ENCODE peak calls at places on chromosomes 6 and 20, in eight cellular contexts. One of them, this sample, is unnamed.

GRCh38 chr6:34301408-34301807 is 52.6 kb upstream of the SMIM29 start:
- DNase-seq in endothelial cell of umbilical vein: peak; percentile 66
- DNase-seq in right cardiac atrium: peak; percentile 80
- DNase-seq in tibial artery: peak; percentile 49
- DNase-seq in SJSA1: no peak
- DNase-seq in aorta: peak; percentile 91
- DNase-seq in left lung: no peak
- DNase-seq in stomach: no peak
- DNase-seq in this sample: no peak

GRCh38 chr6:82067021-82067420 is 180.5 kb downstream of the IBTK start:
- DNase-seq in endothelial cell of umbilical vein: peak; percentile 73
- DNase-seq in right cardiac atrium: no peak
- DNase-seq in tibial artery: no peak
- DNase-seq in SJSA1: no peak
- DNase-seq in aorta: no peak
- DNase-seq in left lung: no peak
- DNase-seq in stomach: no peak
- DNase-seq in this sample: no peak

GRCh38 chr20:59441860-59442810 is 141.7 kb downstream of the EDN3 start:
- DNase-seq in endothelial cell of umbilical vein: no peak
- DNase-seq in right cardiac atrium: no peak
- DNase-seq in tibial artery: no peak
- DNase-seq in SJSA1: no peak
- DNase-seq in aorta: no peak
- DNase-seq in left lung: no peak
- DNase-seq in stomach: no peak
- DNase-seq in this sample: no peak

GRCh38 chr6:136959471-136959891 is 37.4 kb downstream of the SLC35D3 start:
- DNase-seq in endothelial cell of umbilical vein: no peak
- DNase-seq in right cardiac atrium: peak; percentile 52
- DNase-seq in tibial artery: no peak
- DNase-seq in SJSA1: no peak
- DNase-seq in aorta: no peak
- DNase-seq in left lung: no peak
- DNase-seq in stomach: peak; percentile 34
- DNase-seq in this sample: no peak

GRCh38 chr6:40393641-40394040 is 193.5 kb downstream of the LRFN2 start:
- DNase-seq in endothelial cell of umbilical vein: no peak
- DNase-seq in right cardiac atrium: no peak
- DNase-seq in tibial artery: no peak
- DNase-seq in SJSA1: no peak
- DNase-seq in aorta: no peak
- DNase-seq in left lung: no peak
- DNase-seq in stomach: no peak
- DNase-seq in this sample: no peak

GRCh38 chr6:44495036-44495901 is 107.8 kb downstream of the CDC5L start:
- DNase-seq in endothelial cell of umbilical vein: no peak
- DNase-seq in right cardiac atrium: no peak
- DNase-seq in tibial artery: no peak
- DNase-seq in SJSA1: peak; percentile 35
- DNase-seq in aorta: no peak
- DNase-seq in left lung: no peak
- DNase-seq in stomach: no peak
- DNase-seq in this sample: no peak

GRCh38 chr6:33974030-33974429 is 170.2 kb upstream of the MLN start:
- DNase-seq in endothelial cell of umbilical vein: no peak
- DNase-seq in right cardiac atrium: no peak
- DNase-seq in tibial artery: no peak
- DNase-seq in SJSA1: no peak
- DNase-seq in aorta: no peak
- DNase-seq in left lung: no peak
- DNase-seq in stomach: no peak
- DNase-seq in this sample: peak; percentile 3

GRCh38 chr6:142568857-142569597 is 267.2 kb downstream of the ADGRG6 start:
- DNase-seq in endothelial cell of umbilical vein: peak; percentile 12
- DNase-seq in right cardiac atrium: no peak
- DNase-seq in tibial artery: no peak
- DNase-seq in SJSA1: no peak
- DNase-seq in aorta: no peak
- DNase-seq in left lung: no peak
- DNase-seq in stomach: no peak
- DNase-seq in this sample: no peak

DNA sequence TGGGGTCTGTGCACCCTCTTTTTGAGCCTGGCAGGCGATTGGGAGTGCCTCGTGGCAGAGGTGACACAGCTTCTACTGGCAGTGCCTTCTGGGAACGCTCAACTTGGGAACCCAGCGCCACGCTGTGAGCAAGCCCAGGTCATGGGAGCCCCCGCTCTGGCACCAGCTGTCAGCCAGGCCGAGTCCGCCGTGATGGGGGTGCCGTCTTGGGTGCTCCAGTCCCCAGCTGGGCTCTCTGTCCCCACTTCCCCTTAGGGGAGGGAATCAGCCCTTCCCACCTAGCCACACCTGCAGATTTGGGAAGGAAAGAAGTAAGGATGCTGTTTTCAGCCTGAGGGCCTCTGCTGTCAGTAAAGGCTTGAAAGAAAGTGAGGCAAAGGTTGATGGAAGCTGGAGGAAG is 31.0 kb upstream of the NTSR1 start:
- DNase-seq in endothelial cell of umbilical vein: no peak
- DNase-seq in right cardiac atrium: peak; percentile 50
- DNase-seq in tibial artery: no peak
- DNase-seq in SJSA1: no peak
- DNase-seq in aorta: peak; percentile 44
- DNase-seq in left lung: no peak
- DNase-seq in stomach: no peak
- DNase-seq in this sample: no peak
- H3K27ac ChIP-seq in endothelial cell of umbilical vein: no peak overlapping the region
- H3K27ac ChIP-seq in right cardiac atrium: no peak overlapping the region
- H3K27ac ChIP-seq in tibial artery: no peak overlapping the region
- H3K27ac ChIP-seq in SJSA1: no peak overlapping the region
- H3K27ac ChIP-seq in aorta: no peak overlapping the region
- H3K27ac ChIP-seq in left lung: no peak overlapping the region
- H3K27ac ChIP-seq in stomach: no peak overlapping the region
- H3K27ac ChIP-seq in this sample: no peak overlapping the region

GRCh38 chr6:168369776-168370175 is 50.2 kb upstream of the DACT2 start:
- DNase-seq in endothelial cell of umbilical vein: no peak
- DNase-seq in right cardiac atrium: peak; percentile 14
- DNase-seq in tibial artery: peak; percentile 16
- DNase-seq in SJSA1: no peak
- DNase-seq in aorta: peak; percentile 36
- DNase-seq in left lung: no peak
- DNase-seq in stomach: no peak
- DNase-seq in this sample: no peak
- H3K9me3 ChIP-seq in endothelial cell of umbilical vein: no peaks in the 10 kb centered on the region
- H3K9me3 ChIP-seq in right cardiac atrium: no peaks in the 10 kb centered on the region
- H3K9me3 ChIP-seq in tibial artery: no peaks in the 10 kb centered on the region
- H3K9me3 ChIP-seq in SJSA1: peaks cover 10% of the 10 kb centered on the region
- H3K9me3 ChIP-seq in aorta: no peaks in the 10 kb centered on the region
- H3K9me3 ChIP-seq in left lung: no peaks in the 10 kb centered on the region
- H3K9me3 ChIP-seq in stomach: no peaks in the 10 kb centered on the region
- H3K9me3 ChIP-seq in this sample: no peaks in the 10 kb centered on the region

GRCh38 chr6:10559492-10560150 is 38.5 kb downstream of the GCNT2 start:
- DNase-seq in endothelial cell of umbilical vein: peak; percentile 12
- DNase-seq in right cardiac atrium: no peak
- DNase-seq in tibial artery: no peak
- DNase-seq in SJSA1: no peak
- DNase-seq in aorta: no peak
- DNase-seq in left lung: no peak
- DNase-seq in stomach: no peak
- DNase-seq in this sample: no peak

GRCh38 chr6:10556496-10557391 is 35.6 kb downstream of the GCNT2 start:
- DNase-seq in endothelial cell of umbilical vein: peak; percentile 68
- DNase-seq in right cardiac atrium: no peak
- DNase-seq in tibial artery: no peak
- DNase-seq in SJSA1: no peak
- DNase-seq in aorta: no peak
- DNase-seq in left lung: no peak
- DNase-seq in stomach: peak; percentile 40
- DNase-seq in this sample: no peak

GRCh38 chr6:10555625-10556309 is 34.6 kb downstream of the GCNT2 start:
- DNase-seq in endothelial cell of umbilical vein: peak; percentile 82
- DNase-seq in right cardiac atrium: peak; percentile 80
- DNase-seq in tibial artery: peak; percentile 38
- DNase-seq in SJSA1: peak; percentile 58
- DNase-seq in aorta: peak; percentile 70
- DNase-seq in left lung: no peak
- DNase-seq in stomach: peak; percentile 51
- DNase-seq in this sample: peak; percentile 68

GRCh38 chr6:10558575-10558974 is 37.4 kb downstream of the GCNT2 start:
- DNase-seq in endothelial cell of umbilical vein: peak; percentile 34
- DNase-seq in right cardiac atrium: no peak
- DNase-seq in tibial artery: no peak
- DNase-seq in SJSA1: no peak
- DNase-seq in aorta: no peak
- DNase-seq in left lung: no peak
- DNase-seq in stomach: peak; percentile 74
- DNase-seq in this sample: no peak

GRCh38 chr6:10557886-10558285 is 36.7 kb downstream of the GCNT2 start:
- DNase-seq in endothelial cell of umbilical vein: no peak
- DNase-seq in right cardiac atrium: no peak
- DNase-seq in tibial artery: no peak
- DNase-seq in SJSA1: no peak
- DNase-seq in aorta: no peak
- DNase-seq in left lung: no peak
- DNase-seq in stomach: no peak
- DNase-seq in this sample: no peak
- H3K27me3 ChIP-seq in endothelial cell of umbilical vein: no peaks in the 10 kb centered on the region
- H3K27me3 ChIP-seq in right cardiac atrium: no peaks in the 10 kb centered on the region
- H3K27me3 ChIP-seq in tibial artery: peaks cover 30% of the 10 kb centered on the region
- H3K27me3 ChIP-seq in SJSA1: no peaks in the 10 kb centered on the region
- H3K27me3 ChIP-seq in aorta: no peaks in the 10 kb centered on the region
- H3K27me3 ChIP-seq in left lung: no peaks in the 10 kb centered on the region
- H3K27me3 ChIP-seq in stomach: no peaks in the 10 kb centered on the region
- H3K27me3 ChIP-seq in this sample: no peaks in the 10 kb centered on the region

GRCh38 chr6:11207199-11207968 is 25.1 kb downstream of the NEDD9 start:
- DNase-seq in endothelial cell of umbilical vein: peak; percentile 96
- DNase-seq in right cardiac atrium: no peak
- DNase-seq in tibial artery: peak; percentile 83
- DNase-seq in SJSA1: peak; percentile 82
- DNase-seq in aorta: peak; percentile 84
- DNase-seq in left lung: peak; percentile 82
- DNase-seq in stomach: peak; percentile 79
- DNase-seq in this sample: no peak

GRCh38 chr6:11206576-11206975 is 25.9 kb downstream of the NEDD9 start:
- DNase-seq in endothelial cell of umbilical vein: no peak
- DNase-seq in right cardiac atrium: no peak
- DNase-seq in tibial artery: no peak
- DNase-seq in SJSA1: no peak
- DNase-seq in aorta: no peak
- DNase-seq in left lung: no peak
- DNase-seq in stomach: no peak
- DNase-seq in this sample: no peak

GRCh38 chr6:11209941-11210340 is 22.5 kb downstream of the NEDD9 start:
- DNase-seq in endothelial cell of umbilical vein: peak; percentile 70
- DNase-seq in right cardiac atrium: no peak
- DNase-seq in tibial artery: no peak
- DNase-seq in SJSA1: no peak
- DNase-seq in aorta: no peak
- DNase-seq in left lung: no peak
- DNase-seq in stomach: no peak
- DNase-seq in this sample: no peak

GRCh38 chr6:11209369-11209768 is 23.1 kb downstream of the NEDD9 start:
- DNase-seq in endothelial cell of umbilical vein: no peak
- DNase-seq in right cardiac atrium: no peak
- DNase-seq in tibial artery: no peak
- DNase-seq in SJSA1: no peak
- DNase-seq in aorta: no peak
- DNase-seq in left lung: no peak
- DNase-seq in stomach: no peak
- DNase-seq in this sample: no peak

DNA sequence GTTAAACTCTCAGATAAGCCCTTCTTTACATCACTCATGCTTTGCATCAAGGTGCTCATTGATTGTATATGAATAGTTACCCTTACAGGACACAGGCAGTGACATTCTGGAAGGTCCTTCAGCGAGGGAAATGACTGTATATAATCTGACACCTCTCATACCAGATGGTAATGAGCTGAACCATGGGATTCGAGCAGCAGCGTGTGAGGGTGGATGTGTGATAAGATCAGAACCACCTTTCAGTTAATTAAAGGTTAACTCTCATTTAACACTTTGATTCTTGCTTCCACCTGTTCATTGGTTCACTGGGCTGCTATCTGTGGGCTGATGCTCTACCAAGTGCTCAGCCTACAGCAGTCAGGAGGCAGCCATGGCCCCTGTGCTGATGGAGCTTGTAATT is 24.2 kb downstream of the NEDD9 start:
- DNase-seq in endothelial cell of umbilical vein: no peak
- DNase-seq in right cardiac atrium: no peak
- DNase-seq in tibial artery: no peak
- DNase-seq in SJSA1: no peak
- DNase-seq in aorta: no peak
- DNase-seq in left lung: no peak
- DNase-seq in stomach: no peak
- DNase-seq in this sample: no peak
- H3K27ac ChIP-seq in endothelial cell of umbilical vein: peak overlapping the region; percentile 95
- H3K27ac ChIP-seq in right cardiac atrium: no peak overlapping the region
- H3K27ac ChIP-seq in tibial artery: peak overlapping the region; percentile 43
- H3K27ac ChIP-seq in SJSA1: no peak overlapping the region
- H3K27ac ChIP-seq in aorta: peak overlapping the region; percentile 97
- H3K27ac ChIP-seq in left lung: peak overlapping the region; percentile 87
- H3K27ac ChIP-seq in stomach: no peak overlapping the region
- H3K27ac ChIP-seq in this sample: peak overlapping the region; percentile 23